ENCODE peak calls at places on chromosomes 3 and 15, in seven cellular contexts. One of them, this sample, is unnamed.

GRCh38 chr15:40775007-40775406 is 5.2 kb downstream of the C15orf62 start:
- DNase-seq in GM23248: no peak
- DNase-seq in NCI-H748 treated with DMSO at 0.1 percent for 48 hours: no peak
- DNase-seq in naive thymus-derived CD4-positive, alpha-beta T cell: no peak
- DNase-seq in neuronal stem cell: no peak
- DNase-seq in stimulated activated naive CD8-positive, alpha-beta T cell treated with anti-CD3 and anti-CD28 coated beads, Interleukin-15, Interleukin-2, amounts not matched to agents 100 U/mL and 50 U/mL, for 24 hours: no peak
- DNase-seq in activated CD4-positive, CD25-positive, alpha-beta regulatory T cell: no peak
- DNase-seq in this sample: no peak

GRCh38 chr15:72998226-72998625 is 54.0 kb upstream of the NEO1 start:
- DNase-seq in NCI-H748 treated with DMSO at 0.1 percent for 48 hours: no peak
- DNase-seq in neuronal stem cell: no peak
- DNase-seq in naive thymus-derived CD4-positive, alpha-beta T cell: no peak
- DNase-seq in stimulated activated naive CD8-positive, alpha-beta T cell treated with anti-CD3 and anti-CD28 coated beads, Interleukin-15, Interleukin-2, amounts not matched to agents 100 U/mL and 50 U/mL, for 24 hours: no peak
- DNase-seq in activated CD4-positive, CD25-positive, alpha-beta regulatory T cell: no peak
- DNase-seq in GM23248: peak; percentile 38
- DNase-seq in this sample: no peak

GRCh38 chr3:147383617-147384016 is 22.7 kb downstream of the ZIC4 start:
- DNase-seq in neuronal stem cell: no peak
- DNase-seq in NCI-H748 treated with DMSO at 0.1 percent for 48 hours: no peak
- DNase-seq in naive thymus-derived CD4-positive, alpha-beta T cell: no peak
- DNase-seq in stimulated activated naive CD8-positive, alpha-beta T cell treated with anti-CD3 and anti-CD28 coated beads, Interleukin-15, Interleukin-2, amounts not matched to agents 100 U/mL and 50 U/mL, for 24 hours: no peak
- DNase-seq in GM23248: no peak
- DNase-seq in activated CD4-positive, CD25-positive, alpha-beta regulatory T cell: no peak
- DNase-seq in this sample: no peak

GRCh38 chr3:136979684-136980083 is 21.9 kb downstream of the IL20RB start:
- DNase-seq in GM23248: peak; percentile 84
- DNase-seq in NCI-H748 treated with DMSO at 0.1 percent for 48 hours: no peak
- DNase-seq in stimulated activated naive CD8-positive, alpha-beta T cell treated with anti-CD3 and anti-CD28 coated beads, Interleukin-15, Interleukin-2, amounts not matched to agents 100 U/mL and 50 U/mL, for 24 hours: no peak
- DNase-seq in neuronal stem cell: no peak
- DNase-seq in activated CD4-positive, CD25-positive, alpha-beta regulatory T cell: no peak
- DNase-seq in naive thymus-derived CD4-positive, alpha-beta T cell: no peak
- DNase-seq in this sample: no peak

GRCh38 chr3:125647318-125648014 is 52.2 kb upstream of the OSBPL11 start:
- DNase-seq in GM23248: no peak
- DNase-seq in neuronal stem cell: no peak
- DNase-seq in NCI-H748 treated with DMSO at 0.1 percent for 48 hours: no peak
- DNase-seq in naive thymus-derived CD4-positive, alpha-beta T cell: no peak
- DNase-seq in activated CD4-positive, CD25-positive, alpha-beta regulatory T cell: no peak
- DNase-seq in stimulated activated naive CD8-positive, alpha-beta T cell treated with anti-CD3 and anti-CD28 coated beads, Interleukin-15, Interleukin-2, amounts not matched to agents 100 U/mL and 50 U/mL, for 24 hours: no peak
- DNase-seq in this sample: no peak

GRCh38 chr15:31265090-31265870 is 61.4 kb upstream of the KLF13 start:
- DNase-seq in naive thymus-derived CD4-positive, alpha-beta T cell: no peak
- DNase-seq in NCI-H748 treated with DMSO at 0.1 percent for 48 hours: no peak
- DNase-seq in activated CD4-positive, CD25-positive, alpha-beta regulatory T cell: no peak
- DNase-seq in GM23248: no peak
- DNase-seq in stimulated activated naive CD8-positive, alpha-beta T cell treated with anti-CD3 and anti-CD28 coated beads, Interleukin-15, Interleukin-2, amounts not matched to agents 100 U/mL and 50 U/mL, for 24 hours: no peak
- DNase-seq in neuronal stem cell: no peak
- DNase-seq in this sample: no peak

GRCh38 chr3:120181632-120182031 is 87.4 kb upstream of the GSK3B start:
- DNase-seq in activated CD4-positive, CD25-positive, alpha-beta regulatory T cell: no peak
- DNase-seq in neuronal stem cell: no peak
- DNase-seq in NCI-H748 treated with DMSO at 0.1 percent for 48 hours: no peak
- DNase-seq in stimulated activated naive CD8-positive, alpha-beta T cell treated with anti-CD3 and anti-CD28 coated beads, Interleukin-15, Interleukin-2, amounts not matched to agents 100 U/mL and 50 U/mL, for 24 hours: no peak
- DNase-seq in GM23248: no peak
- DNase-seq in naive thymus-derived CD4-positive, alpha-beta T cell: no peak
- DNase-seq in this sample: no peak

GRCh38 chr3:109325109-109325508 is 8.8 kb upstream of the DPPA2 start:
- DNase-seq in naive thymus-derived CD4-positive, alpha-beta T cell: no peak
- DNase-seq in activated CD4-positive, CD25-positive, alpha-beta regulatory T cell: no peak
- DNase-seq in stimulated activated naive CD8-positive, alpha-beta T cell treated with anti-CD3 and anti-CD28 coated beads, Interleukin-15, Interleukin-2, amounts not matched to agents 100 U/mL and 50 U/mL, for 24 hours: no peak
- DNase-seq in NCI-H748 treated with DMSO at 0.1 percent for 48 hours: no peak
- DNase-seq in neuronal stem cell: no peak
- DNase-seq in GM23248: no peak
- DNase-seq in this sample: no peak

GRCh38 chr3:88301273-88302002 is 151.7 kb downstream of the C3orf38 start:
- DNase-seq in GM23248: no peak
- DNase-seq in naive thymus-derived CD4-positive, alpha-beta T cell: no peak
- DNase-seq in activated CD4-positive, CD25-positive, alpha-beta regulatory T cell: no peak
- DNase-seq in stimulated activated naive CD8-positive, alpha-beta T cell treated with anti-CD3 and anti-CD28 coated beads, Interleukin-15, Interleukin-2, amounts not matched to agents 100 U/mL and 50 U/mL, for 24 hours: no peak
- DNase-seq in NCI-H748 treated with DMSO at 0.1 percent for 48 hours: no peak
- DNase-seq in neuronal stem cell: no peak
- DNase-seq in this sample: no peak

GRCh38 chr3:183449391-183449790 is 21.0 kb upstream of the MCF2L2 start:
- DNase-seq in stimulated activated naive CD8-positive, alpha-beta T cell treated with anti-CD3 and anti-CD28 coated beads, Interleukin-15, Interleukin-2, amounts not matched to agents 100 U/mL and 50 U/mL, for 24 hours: no peak
- DNase-seq in GM23248: peak; percentile 36
- DNase-seq in activated CD4-positive, CD25-positive, alpha-beta regulatory T cell: no peak
- DNase-seq in naive thymus-derived CD4-positive, alpha-beta T cell: no peak
- DNase-seq in neuronal stem cell: no peak
- DNase-seq in NCI-H748 treated with DMSO at 0.1 percent for 48 hours: no peak
- DNase-seq in this sample: peak; percentile 68

GRCh38 chr15:25783607-25784131 is 79.5 kb downstream of the ATP10A start:
- DNase-seq in naive thymus-derived CD4-positive, alpha-beta T cell: peak; percentile 40
- DNase-seq in neuronal stem cell: peak; percentile 46
- DNase-seq in stimulated activated naive CD8-positive, alpha-beta T cell treated with anti-CD3 and anti-CD28 coated beads, Interleukin-15, Interleukin-2, amounts not matched to agents 100 U/mL and 50 U/mL, for 24 hours: peak; percentile 58
- DNase-seq in activated CD4-positive, CD25-positive, alpha-beta regulatory T cell: peak; percentile 19
- DNase-seq in GM23248: peak; percentile 72
- DNase-seq in NCI-H748 treated with DMSO at 0.1 percent for 48 hours: no peak
- DNase-seq in this sample: no peak

GRCh38 chr15:64651573-64652260 is 123.7 kb downstream of the RBPMS2 start:
- DNase-seq in stimulated activated naive CD8-positive, alpha-beta T cell treated with anti-CD3 and anti-CD28 coated beads, Interleukin-15, Interleukin-2, amounts not matched to agents 100 U/mL and 50 U/mL, for 24 hours: peak; percentile 20
- DNase-seq in GM23248: no peak
- DNase-seq in activated CD4-positive, CD25-positive, alpha-beta regulatory T cell: no peak
- DNase-seq in naive thymus-derived CD4-positive, alpha-beta T cell: peak; percentile 53
- DNase-seq in neuronal stem cell: no peak
- DNase-seq in NCI-H748 treated with DMSO at 0.1 percent for 48 hours: no peak
- DNase-seq in this sample: no peak

GRCh38 chr15:29699791-29700190 is 122.5 kb downstream of the TJP1 start:
- DNase-seq in activated CD4-positive, CD25-positive, alpha-beta regulatory T cell: no peak
- DNase-seq in neuronal stem cell: no peak
- DNase-seq in GM23248: no peak
- DNase-seq in NCI-H748 treated with DMSO at 0.1 percent for 48 hours: no peak
- DNase-seq in stimulated activated naive CD8-positive, alpha-beta T cell treated with anti-CD3 and anti-CD28 coated beads, Interleukin-15, Interleukin-2, amounts not matched to agents 100 U/mL and 50 U/mL, for 24 hours: no peak
- DNase-seq in naive thymus-derived CD4-positive, alpha-beta T cell: no peak
- DNase-seq in this sample: no peak

GRCh38 chr3:111768571-111769100 is 90.4 kb upstream of the PHLDB2 start:
- DNase-seq in NCI-H748 treated with DMSO at 0.1 percent for 48 hours: no peak
- DNase-seq in GM23248: peak; percentile 97
- DNase-seq in activated CD4-positive, CD25-positive, alpha-beta regulatory T cell: no peak
- DNase-seq in stimulated activated naive CD8-positive, alpha-beta T cell treated with anti-CD3 and anti-CD28 coated beads, Interleukin-15, Interleukin-2, amounts not matched to agents 100 U/mL and 50 U/mL, for 24 hours: no peak
- DNase-seq in neuronal stem cell: no peak
- DNase-seq in naive thymus-derived CD4-positive, alpha-beta T cell: no peak
- DNase-seq in this sample: peak; percentile 84

GRCh38 chr15:68821190-68821897 is 649 bp upstream of the ANP32A start:
- DNase-seq in stimulated activated naive CD8-positive, alpha-beta T cell treated with anti-CD3 and anti-CD28 coated beads, Interleukin-15, Interleukin-2, amounts not matched to agents 100 U/mL and 50 U/mL, for 24 hours: peak; percentile 24
- DNase-seq in activated CD4-positive, CD25-positive, alpha-beta regulatory T cell: no peak
- DNase-seq in neuronal stem cell: peak; percentile 20
- DNase-seq in NCI-H748 treated with DMSO at 0.1 percent for 48 hours: peak; percentile 7
- DNase-seq in naive thymus-derived CD4-positive, alpha-beta T cell: peak; percentile 15
- DNase-seq in GM23248: peak; percentile 34
- DNase-seq in this sample: peak; percentile 41

GRCh38 chr3:30934208-30934550 is 39.7 kb upstream of the GADL1 start:
- DNase-seq in neuronal stem cell: no peak
- DNase-seq in NCI-H748 treated with DMSO at 0.1 percent for 48 hours: peak; percentile 85
- DNase-seq in activated CD4-positive, CD25-positive, alpha-beta regulatory T cell: no peak
- DNase-seq in naive thymus-derived CD4-positive, alpha-beta T cell: peak; percentile 16
- DNase-seq in GM23248: peak; percentile 75
- DNase-seq in stimulated activated naive CD8-positive, alpha-beta T cell treated with anti-CD3 and anti-CD28 coated beads, Interleukin-15, Interleukin-2, amounts not matched to agents 100 U/mL and 50 U/mL, for 24 hours: no peak
- DNase-seq in this sample: peak; percentile 48

GRCh38 chr15:95684693-95685115 is 645.8 kb upstream of the NR2F2 start:
- DNase-seq in naive thymus-derived CD4-positive, alpha-beta T cell: no peak
- DNase-seq in NCI-H748 treated with DMSO at 0.1 percent for 48 hours: no peak
- DNase-seq in stimulated activated naive CD8-positive, alpha-beta T cell treated with anti-CD3 and anti-CD28 coated beads, Interleukin-15, Interleukin-2, amounts not matched to agents 100 U/mL and 50 U/mL, for 24 hours: no peak
- DNase-seq in GM23248: peak; percentile 90
- DNase-seq in activated CD4-positive, CD25-positive, alpha-beta regulatory T cell: no peak
- DNase-seq in neuronal stem cell: no peak
- DNase-seq in this sample: peak; percentile 97

GRCh38 chr3:31472479-31473390 is 60.0 kb upstream of the STT3B start:
- DNase-seq in neuronal stem cell: no peak
- DNase-seq in stimulated activated naive CD8-positive, alpha-beta T cell treated with anti-CD3 and anti-CD28 coated beads, Interleukin-15, Interleukin-2, amounts not matched to agents 100 U/mL and 50 U/mL, for 24 hours: peak; percentile 50
- DNase-seq in NCI-H748 treated with DMSO at 0.1 percent for 48 hours: no peak
- DNase-seq in naive thymus-derived CD4-positive, alpha-beta T cell: no peak
- DNase-seq in activated CD4-positive, CD25-positive, alpha-beta regulatory T cell: no peak
- DNase-seq in GM23248: peak; percentile 19
- DNase-seq in this sample: no peak

GRCh38 chr15:63135804-63136203 is 14.1 kb downstream of the LACTB start:
- DNase-seq in naive thymus-derived CD4-positive, alpha-beta T cell: no peak
- DNase-seq in GM23248: peak; percentile 92
- DNase-seq in NCI-H748 treated with DMSO at 0.1 percent for 48 hours: no peak
- DNase-seq in stimulated activated naive CD8-positive, alpha-beta T cell treated with anti-CD3 and anti-CD28 coated beads, Interleukin-15, Interleukin-2, amounts not matched to agents 100 U/mL and 50 U/mL, for 24 hours: no peak
- DNase-seq in neuronal stem cell: no peak
- DNase-seq in activated CD4-positive, CD25-positive, alpha-beta regulatory T cell: no peak
- DNase-seq in this sample: peak; percentile 94

GRCh38 chr3:36393563-36393962 is 13.3 kb downstream of the STAC start:
- DNase-seq in neuronal stem cell: no peak
- DNase-seq in stimulated activated naive CD8-positive, alpha-beta T cell treated with anti-CD3 and anti-CD28 coated beads, Interleukin-15, Interleukin-2, amounts not matched to agents 100 U/mL and 50 U/mL, for 24 hours: no peak
- DNase-seq in GM23248: peak; percentile 60
- DNase-seq in NCI-H748 treated with DMSO at 0.1 percent for 48 hours: no peak
- DNase-seq in activated CD4-positive, CD25-positive, alpha-beta regulatory T cell: no peak
- DNase-seq in naive thymus-derived CD4-positive, alpha-beta T cell: no peak
- DNase-seq in this sample: no peak

GRCh38 chr3:127049390-127049789 is 66.5 kb downstream of the PLXNA1 start:
- DNase-seq in NCI-H748 treated with DMSO at 0.1 percent for 48 hours: no peak
- DNase-seq in naive thymus-derived CD4-positive, alpha-beta T cell: no peak
- DNase-seq in GM23248: no peak
- DNase-seq in stimulated activated naive CD8-positive, alpha-beta T cell treated with anti-CD3 and anti-CD28 coated beads, Interleukin-15, Interleukin-2, amounts not matched to agents 100 U/mL and 50 U/mL, for 24 hours: no peak
- DNase-seq in neuronal stem cell: no peak
- DNase-seq in activated CD4-positive, CD25-positive, alpha-beta regulatory T cell: no peak
- DNase-seq in this sample: no peak

GRCh38 chr3:180595536-180595935 is 6.4 kb upstream of the TTC14 start:
- DNase-seq in activated CD4-positive, CD25-positive, alpha-beta regulatory T cell: no peak
- DNase-seq in naive thymus-derived CD4-positive, alpha-beta T cell: no peak
- DNase-seq in GM23248: no peak
- DNase-seq in stimulated activated naive CD8-positive, alpha-beta T cell treated with anti-CD3 and anti-CD28 coated beads, Interleukin-15, Interleukin-2, amounts not matched to agents 100 U/mL and 50 U/mL, for 24 hours: no peak
- DNase-seq in NCI-H748 treated with DMSO at 0.1 percent for 48 hours: no peak
- DNase-seq in neuronal stem cell: no peak
- DNase-seq in this sample: no peak

GRCh38 chr3:32189693-32190092 is 48.8 kb upstream of the CMTM8 start:
- DNase-seq in activated CD4-positive, CD25-positive, alpha-beta regulatory T cell: no peak
- DNase-seq in GM23248: no peak
- DNase-seq in stimulated activated naive CD8-positive, alpha-beta T cell treated with anti-CD3 and anti-CD28 coated beads, Interleukin-15, Interleukin-2, amounts not matched to agents 100 U/mL and 50 U/mL, for 24 hours: no peak
- DNase-seq in neuronal stem cell: no peak
- DNase-seq in naive thymus-derived CD4-positive, alpha-beta T cell: no peak
- DNase-seq in NCI-H748 treated with DMSO at 0.1 percent for 48 hours: no peak
- DNase-seq in this sample: no peak

GRCh38 chr3:114242947-114243346 is 5.6 kb upstream of the ZNF80 start:
- DNase-seq in stimulated activated naive CD8-positive, alpha-beta T cell treated with anti-CD3 and anti-CD28 coated beads, Interleukin-15, Interleukin-2, amounts not matched to agents 100 U/mL and 50 U/mL, for 24 hours: no peak
- DNase-seq in naive thymus-derived CD4-positive, alpha-beta T cell: no peak
- DNase-seq in activated CD4-positive, CD25-positive, alpha-beta regulatory T cell: no peak
- DNase-seq in neuronal stem cell: no peak
- DNase-seq in NCI-H748 treated with DMSO at 0.1 percent for 48 hours: no peak
- DNase-seq in GM23248: no peak
- DNase-seq in this sample: no peak

GRCh38 chr3:177150970-177151627 is 46.2 kb downstream of the TBL1XR1 start:
- DNase-seq in NCI-H748 treated with DMSO at 0.1 percent for 48 hours: no peak
- DNase-seq in neuronal stem cell: no peak
- DNase-seq in activated CD4-positive, CD25-positive, alpha-beta regulatory T cell: no peak
- DNase-seq in naive thymus-derived CD4-positive, alpha-beta T cell: peak; percentile 41
- DNase-seq in GM23248: peak; percentile 90
- DNase-seq in stimulated activated naive CD8-positive, alpha-beta T cell treated with anti-CD3 and anti-CD28 coated beads, Interleukin-15, Interleukin-2, amounts not matched to agents 100 U/mL and 50 U/mL, for 24 hours: no peak
- DNase-seq in this sample: peak; percentile 76

GRCh38 chr3:111649180-111649579 is 54.0 kb upstream of the ZBED2 start:
- DNase-seq in naive thymus-derived CD4-positive, alpha-beta T cell: no peak
- DNase-seq in stimulated activated naive CD8-positive, alpha-beta T cell treated with anti-CD3 and anti-CD28 coated beads, Interleukin-15, Interleukin-2, amounts not matched to agents 100 U/mL and 50 U/mL, for 24 hours: no peak
- DNase-seq in NCI-H748 treated with DMSO at 0.1 percent for 48 hours: no peak
- DNase-seq in GM23248: peak; percentile 15
- DNase-seq in activated CD4-positive, CD25-positive, alpha-beta regulatory T cell: no peak
- DNase-seq in neuronal stem cell: no peak
- DNase-seq in this sample: peak; percentile 8

GRCh38 chr3:62365311-62366092 is 7.8 kb downstream of the FEZF2 start:
- DNase-seq in activated CD4-positive, CD25-positive, alpha-beta regulatory T cell: no peak
- DNase-seq in GM23248: no peak
- DNase-seq in stimulated activated naive CD8-positive, alpha-beta T cell treated with anti-CD3 and anti-CD28 coated beads, Interleukin-15, Interleukin-2, amounts not matched to agents 100 U/mL and 50 U/mL, for 24 hours: no peak
- DNase-seq in neuronal stem cell: peak; percentile 97
- DNase-seq in NCI-H748 treated with DMSO at 0.1 percent for 48 hours: no peak
- DNase-seq in naive thymus-derived CD4-positive, alpha-beta T cell: no peak
- DNase-seq in this sample: no peak

GRCh38 chr3:187930021-187930420 is 184.8 kb upstream of the BCL6 start:
- DNase-seq in NCI-H748 treated with DMSO at 0.1 percent for 48 hours: no peak
- DNase-seq in GM23248: no peak
- DNase-seq in activated CD4-positive, CD25-positive, alpha-beta regulatory T cell: no peak
- DNase-seq in naive thymus-derived CD4-positive, alpha-beta T cell: no peak
- DNase-seq in neuronal stem cell: no peak
- DNase-seq in stimulated activated naive CD8-positive, alpha-beta T cell treated with anti-CD3 and anti-CD28 coated beads, Interleukin-15, Interleukin-2, amounts not matched to agents 100 U/mL and 50 U/mL, for 24 hours: no peak
- DNase-seq in this sample: no peak

GRCh38 chr3:141729240-141729639 is 8.9 kb upstream of the RNF7 start:
- DNase-seq in GM23248: no peak
- DNase-seq in NCI-H748 treated with DMSO at 0.1 percent for 48 hours: no peak
- DNase-seq in stimulated activated naive CD8-positive, alpha-beta T cell treated with anti-CD3 and anti-CD28 coated beads, Interleukin-15, Interleukin-2, amounts not matched to agents 100 U/mL and 50 U/mL, for 24 hours: no peak
- DNase-seq in neuronal stem cell: no peak
- DNase-seq in naive thymus-derived CD4-positive, alpha-beta T cell: no peak
- DNase-seq in activated CD4-positive, CD25-positive, alpha-beta regulatory T cell: no peak
- DNase-seq in this sample: no peak

GRCh38 chr3:158213461-158213860 is 103.6 kb downstream of the RSRC1 start:
- DNase-seq in activated CD4-positive, CD25-positive, alpha-beta regulatory T cell: no peak
- DNase-seq in neuronal stem cell: no peak
- DNase-seq in GM23248: no peak
- DNase-seq in stimulated activated naive CD8-positive, alpha-beta T cell treated with anti-CD3 and anti-CD28 coated beads, Interleukin-15, Interleukin-2, amounts not matched to agents 100 U/mL and 50 U/mL, for 24 hours: no peak
- DNase-seq in NCI-H748 treated with DMSO at 0.1 percent for 48 hours: no peak
- DNase-seq in naive thymus-derived CD4-positive, alpha-beta T cell: no peak
- DNase-seq in this sample: no peak

GRCh38 chr3:10432156-10432845 is 73.1 kb downstream of the ATP2B2 start:
- DNase-seq in neuronal stem cell: no peak
- DNase-seq in naive thymus-derived CD4-positive, alpha-beta T cell: no peak
- DNase-seq in NCI-H748 treated with DMSO at 0.1 percent for 48 hours: no peak
- DNase-seq in stimulated activated naive CD8-positive, alpha-beta T cell treated with anti-CD3 and anti-CD28 coated beads, Interleukin-15, Interleukin-2, amounts not matched to agents 100 U/mL and 50 U/mL, for 24 hours: no peak
- DNase-seq in GM23248: no peak
- DNase-seq in activated CD4-positive, CD25-positive, alpha-beta regulatory T cell: no peak
- DNase-seq in this sample: no peak

GRCh38 chr15:39102431-39102830 is 478.4 kb upstream of the THBS1 start:
- DNase-seq in naive thymus-derived CD4-positive, alpha-beta T cell: no peak
- DNase-seq in neuronal stem cell: no peak
- DNase-seq in activated CD4-positive, CD25-positive, alpha-beta regulatory T cell: no peak
- DNase-seq in GM23248: peak; percentile 31
- DNase-seq in stimulated activated naive CD8-positive, alpha-beta T cell treated with anti-CD3 and anti-CD28 coated beads, Interleukin-15, Interleukin-2, amounts not matched to agents 100 U/mL and 50 U/mL, for 24 hours: no peak
- DNase-seq in NCI-H748 treated with DMSO at 0.1 percent for 48 hours: no peak
- DNase-seq in this sample: peak; percentile 55

GRCh38 chr3:136838641-136839555 is 20.0 kb downstream of the SLC35G2 start:
- DNase-seq in NCI-H748 treated with DMSO at 0.1 percent for 48 hours: no peak
- DNase-seq in activated CD4-positive, CD25-positive, alpha-beta regulatory T cell: no peak
- DNase-seq in GM23248: peak; percentile 69
- DNase-seq in naive thymus-derived CD4-positive, alpha-beta T cell: no peak
- DNase-seq in neuronal stem cell: no peak
- DNase-seq in stimulated activated naive CD8-positive, alpha-beta T cell treated with anti-CD3 and anti-CD28 coated beads, Interleukin-15, Interleukin-2, amounts not matched to agents 100 U/mL and 50 U/mL, for 24 hours: no peak
- DNase-seq in this sample: peak; percentile 88

GRCh38 chr15:84982301-84982920 is 755 bp downstream of the PDE8A start:
- DNase-seq in stimulated activated naive CD8-positive, alpha-beta T cell treated with anti-CD3 and anti-CD28 coated beads, Interleukin-15, Interleukin-2, amounts not matched to agents 100 U/mL and 50 U/mL, for 24 hours: peak; percentile 73
- DNase-seq in GM23248: peak; percentile 65
- DNase-seq in neuronal stem cell: no peak
- DNase-seq in NCI-H748 treated with DMSO at 0.1 percent for 48 hours: no peak
- DNase-seq in naive thymus-derived CD4-positive, alpha-beta T cell: peak; percentile 63
- DNase-seq in activated CD4-positive, CD25-positive, alpha-beta regulatory T cell: peak; percentile 14
- DNase-seq in this sample: peak; percentile 58

GRCh38 chr3:3665961-3666640 is 133.1 kb upstream of the LRRN1 start:
- DNase-seq in stimulated activated naive CD8-positive, alpha-beta T cell treated with anti-CD3 and anti-CD28 coated beads, Interleukin-15, Interleukin-2, amounts not matched to agents 100 U/mL and 50 U/mL, for 24 hours: no peak
- DNase-seq in neuronal stem cell: no peak
- DNase-seq in NCI-H748 treated with DMSO at 0.1 percent for 48 hours: no peak
- DNase-seq in naive thymus-derived CD4-positive, alpha-beta T cell: no peak
- DNase-seq in GM23248: no peak
- DNase-seq in activated CD4-positive, CD25-positive, alpha-beta regulatory T cell: no peak
- DNase-seq in this sample: no peak

GRCh38 chr3:189080745-189081144 is 91.0 kb upstream of the TPRG1 start:
- DNase-seq in naive thymus-derived CD4-positive, alpha-beta T cell: no peak
- DNase-seq in activated CD4-positive, CD25-positive, alpha-beta regulatory T cell: no peak
- DNase-seq in neuronal stem cell: no peak
- DNase-seq in GM23248: no peak
- DNase-seq in stimulated activated naive CD8-positive, alpha-beta T cell treated with anti-CD3 and anti-CD28 coated beads, Interleukin-15, Interleukin-2, amounts not matched to agents 100 U/mL and 50 U/mL, for 24 hours: no peak
- DNase-seq in NCI-H748 treated with DMSO at 0.1 percent for 48 hours: no peak
- DNase-seq in this sample: no peak

GRCh38 chr15:69031013-69032001 is 16.8 kb downstream of the NOX5 start:
- DNase-seq in activated CD4-positive, CD25-positive, alpha-beta regulatory T cell: no peak
- DNase-seq in stimulated activated naive CD8-positive, alpha-beta T cell treated with anti-CD3 and anti-CD28 coated beads, Interleukin-15, Interleukin-2, amounts not matched to agents 100 U/mL and 50 U/mL, for 24 hours: peak; percentile 47
- DNase-seq in GM23248: peak; percentile 76
- DNase-seq in naive thymus-derived CD4-positive, alpha-beta T cell: peak; percentile 19
- DNase-seq in NCI-H748 treated with DMSO at 0.1 percent for 48 hours: peak; percentile 16
- DNase-seq in neuronal stem cell: peak; percentile 30
- DNase-seq in this sample: peak; percentile 35

GRCh38 chr15:50977157-50977556 is 68.7 kb downstream of the AP4E1 start:
- DNase-seq in NCI-H748 treated with DMSO at 0.1 percent for 48 hours: no peak
- DNase-seq in GM23248: no peak
- DNase-seq in naive thymus-derived CD4-positive, alpha-beta T cell: no peak
- DNase-seq in stimulated activated naive CD8-positive, alpha-beta T cell treated with anti-CD3 and anti-CD28 coated beads, Interleukin-15, Interleukin-2, amounts not matched to agents 100 U/mL and 50 U/mL, for 24 hours: no peak
- DNase-seq in activated CD4-positive, CD25-positive, alpha-beta regulatory T cell: no peak
- DNase-seq in neuronal stem cell: no peak
- DNase-seq in this sample: no peak

This sample was measured in endothelial cell of umbilical vein.